ENCODE peak calls at places on chromosomes 2 and 18, in six cellular contexts. T, O, H, V, W and C are unnamed samples.

GRCh38 chr2:128506534-128506933 is 187.9 kb upstream of the HS6ST1 start:
- DNase-seq in T (no peak), O (no peak), H (no peak), V (no peak), W (no peak), C (no peak)

GRCh38 chr2:105627530-105627929 is 117.2 kb upstream of the NCK2 start:
- DNase-seq in T (no peak), O (no peak), H (no peak), V (no peak), W (no peak), C (peak)

GRCh38 chr2:200467806-200468686 is 41.8 kb downstream of the KCTD18 start:
- DNase-seq in T (no peak), O (no peak), H (no peak), V (no peak), W (no peak), C (no peak)

GRCh38 chr2:74205586-74205985 is 7.2 kb downstream of the MTHFD2 start:
- DNase-seq in T (peak), O (no peak), H (no peak), V (peak), W (no peak), C (peak)

GRCh38 chr2:149271575-149271974 is 58.8 kb upstream of the LYPD6 start:
- DNase-seq in T (no peak), O (no peak), H (no peak), V (no peak), W (no peak), C (no peak)

GRCh38 chr2:46073540-46074018 is 223.6 kb upstream of the EPAS1 start:
- DNase-seq in T (no peak), O (no peak), H (no peak), V (no peak), W (no peak), C (no peak)

GRCh38 chr2:217164008-217164407 is 304.1 kb upstream of the TNP1 start:
- DNase-seq in T (no peak), O (peak), H (no peak), V (no peak), W (no peak), C (no peak)

GRCh38 chr18:27057459-27058302 is 127.4 kb downstream of the CHST9 start:
- DNase-seq in T (no peak), O (peak), H (peak), V (no peak), W (no peak), C (no peak)

GRCh38 chr2:218019411-218020060 is 16.7 kb upstream of the TNS1 start:
- DNase-seq in T (no peak), O (no peak), H (no peak), V (no peak), W (no peak), C (no peak)

GRCh38 chr2:233935426-233935825 is 18.3 kb downstream of the TRPM8 start:
- DNase-seq in T (no peak), O (no peak), H (no peak), V (no peak), W (no peak), C (no peak)

GRCh38 chr2:109654316-109655050 is 40.3 kb downstream of the SOWAHC start:
- DNase-seq in T (no peak), O (no peak), H (no peak), V (no peak), W (no peak), C (no peak)

GRCh38 chr2:196758474-196759377 is 40.8 kb downstream of the GTF3C3 start:
- DNase-seq in T (no peak), O (no peak), H (no peak), V (no peak), W (no peak), C (no peak)

GRCh38 chr2:44169155-44169898 is 652 bp downstream of the PPM1B start:
- DNase-seq in T (peak), O (no peak), H (peak), V (peak), W (peak), C (no peak)

GRCh38 chr2:239805043-239805329 is 220.2 kb downstream of the NDUFA10 start:
- DNase-seq in T (peak), O (no peak), H (peak), V (peak), W (no peak), C (no peak)

GRCh38 chr18:59994357-59994756 is 94.6 kb downstream of the PMAIP1 start:
- DNase-seq in T (no peak), O (no peak), H (no peak), V (no peak), W (no peak), C (no peak)

GRCh38 chr18:49899647-49900330 is 86.5 kb upstream of the ACAA2 start:
- DNase-seq in T (no peak), O (no peak), H (no peak), V (peak), W (no peak), C (no peak)

GRCh38 chr2:217801115-217801531 is 201.7 kb downstream of the TNS1 start:
- DNase-seq in T (no peak), O (peak), H (peak), V (no peak), W (no peak), C (no peak)

GRCh38 chr2:66839551-66840320 is 404.8 kb downstream of the MEIS1 start:
- DNase-seq in T (no peak), O (no peak), H (no peak), V (peak), W (no peak), C (no peak)

GRCh38 chr2:172968061-172968469 is 107.6 kb upstream of the MAP3K20 start:
- DNase-seq in T (peak), O (peak), H (peak), V (peak), W (no peak), C (no peak)

GRCh38 chr2:239927424-239927981 is 97.6 kb downstream of the NDUFA10 start:
- DNase-seq in T (peak), O (peak), H (peak), V (no peak), W (no peak), C (peak)

GRCh38 chr2:2577366-2577765 is 246.3 kb upstream of the MYT1L start:
- DNase-seq in T (peak), O (no peak), H (no peak), V (peak), W (no peak), C (no peak)

GRCh38 chr2:45242161-45242741 is 233.0 kb upstream of the SIX2 start:
- DNase-seq in T (no peak), O (no peak), H (no peak), V (peak), W (no peak), C (peak)

GRCh38 chr2:238939521-238940403 is 91.9 kb downstream of the TWIST2 start:
- DNase-seq in T (no peak), O (peak), H (no peak), V (no peak), W (no peak), C (peak)

GRCh38 chr2:77054938-77055337 is 467.2 kb downstream of the LRRTM4 start:
- DNase-seq in T (no peak), O (no peak), H (no peak), V (no peak), W (no peak), C (no peak)

GRCh38 chr18:40037386-40037785 is 1917.6 kb upstream of the PIK3C3 start:
- DNase-seq in T (no peak), O (no peak), H (no peak), V (no peak), W (no peak), C (no peak)

GRCh38 chr2:26727641-26728561 is 35.4 kb downstream of the KCNK3 start:
- DNase-seq in T (no peak), O (no peak), H (no peak), V (no peak), W (no peak), C (no peak)

GRCh38 chr2:240434728-240435456 is 571 bp upstream of the GPC1 start:
- DNase-seq in T (peak), O (peak), H (peak), V (peak), W (peak), C (peak)

GRCh38 chr2:118940486-118941120 is 1.4 kb upstream of the MARCO start:
- DNase-seq in T (no peak), O (no peak), H (no peak), V (no peak), W (no peak), C (peak)

DNA sequence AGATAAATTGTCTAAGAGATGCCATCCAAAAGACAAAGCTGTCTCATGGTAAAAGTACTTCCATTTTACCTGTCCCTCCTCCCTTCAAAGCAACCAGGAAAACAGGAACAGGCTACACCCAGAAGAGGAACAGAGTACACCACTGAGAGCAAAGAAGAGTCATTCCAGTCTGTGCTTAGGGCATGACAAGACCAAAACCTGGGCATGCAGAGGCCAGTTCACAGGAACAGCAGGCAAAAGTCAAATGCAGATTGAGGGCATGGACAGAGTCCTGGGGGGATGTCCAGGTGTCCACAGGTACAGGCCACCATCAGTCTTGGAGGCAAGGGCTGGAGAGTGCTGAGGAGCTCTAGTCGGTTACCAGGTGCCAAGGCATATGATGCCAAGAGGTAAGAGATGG is 23.7 kb downstream of the PLEK start:
- DNase-seq in T (no peak), O (no peak), H (no peak), V (no peak), W (no peak), C (no peak)
- TF ChIP-seq POLR2A in T (no peak), O (no peak), H (no peak), V (no peak), W (no peak), C (no peak)

GRCh38 chr2:207112397-207112796 is 53.4 kb downstream of the KLF7 start:
- DNase-seq in T (no peak), O (no peak), H (no peak), V (no peak), W (no peak), C (no peak)

GRCh38 chr2:207113403-207113802 is 52.3 kb downstream of the KLF7 start:
- DNase-seq in T (no peak), O (no peak), H (no peak), V (no peak), W (no peak), C (no peak)

GRCh38 chr2:207119048-207119447 is 46.7 kb downstream of the KLF7 start:
- DNase-seq in T (no peak), O (no peak), H (no peak), V (no peak), W (no peak), C (no peak)

GRCh38 chr2:207117668-207118067 is 48.1 kb downstream of the KLF7 start:
- DNase-seq in T (no peak), O (no peak), H (no peak), V (no peak), W (no peak), C (no peak)

DNA sequence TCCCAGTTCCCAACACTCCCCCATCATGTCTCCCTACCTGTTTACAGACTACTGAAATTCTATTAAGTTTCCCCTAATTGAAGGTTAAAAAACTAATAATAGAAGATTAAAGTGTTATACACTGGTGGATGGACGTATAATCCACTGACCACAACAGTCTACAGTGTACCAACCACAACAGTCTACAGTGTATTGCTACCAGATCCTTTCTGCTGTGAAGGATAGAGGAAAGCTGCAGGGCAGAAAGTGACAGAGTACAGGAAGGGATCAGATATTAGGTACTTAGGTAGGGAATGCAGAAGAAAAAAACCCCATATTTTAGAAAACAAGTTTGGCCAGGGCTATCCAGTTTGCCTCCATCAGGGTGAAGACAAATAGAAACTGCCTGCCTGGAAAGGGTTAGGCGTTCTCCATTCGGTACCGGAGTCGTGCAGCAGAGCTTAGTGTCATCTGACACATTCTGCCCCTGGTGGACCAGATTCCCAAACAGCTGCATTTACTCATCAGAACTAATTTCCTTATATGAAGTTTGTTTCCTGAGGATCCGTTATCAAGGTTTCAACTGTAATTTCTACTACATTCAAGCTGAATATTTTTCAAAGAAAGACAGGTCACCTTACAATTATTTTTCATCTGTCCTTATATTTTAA is 49.9 kb downstream of the KLF7 start:
- DNase-seq in T (no peak), O (peak), H (no peak), V (no peak), W (no peak), C (no peak)
- TF ChIP-seq CTCF in T (no peak), O (no peak), H (no peak), V (no peak), W (no peak), C (no peak)

GRCh38 chr2:42171396-42171971 is 2.3 kb downstream of the EML4 start:
- DNase-seq in T (no peak), O (no peak), H (no peak), V (no peak), W (no peak), C (no peak)
- H3K4me3 ChIP-seq in T (peak), O (no peak), H (peak), V (no peak), W (peak), C (no peak)

GRCh38 chr2:230924092-230924469 is 961 bp downstream of the GPR55 start:
- DNase-seq in T (no peak), O (no peak), H (no peak), V (no peak), W (no peak), C (peak)
- TF ChIP-seq POLR2A in T (no peak), O (no peak), H (no peak), V (no peak), W (no peak), C (no peak)

DNA sequence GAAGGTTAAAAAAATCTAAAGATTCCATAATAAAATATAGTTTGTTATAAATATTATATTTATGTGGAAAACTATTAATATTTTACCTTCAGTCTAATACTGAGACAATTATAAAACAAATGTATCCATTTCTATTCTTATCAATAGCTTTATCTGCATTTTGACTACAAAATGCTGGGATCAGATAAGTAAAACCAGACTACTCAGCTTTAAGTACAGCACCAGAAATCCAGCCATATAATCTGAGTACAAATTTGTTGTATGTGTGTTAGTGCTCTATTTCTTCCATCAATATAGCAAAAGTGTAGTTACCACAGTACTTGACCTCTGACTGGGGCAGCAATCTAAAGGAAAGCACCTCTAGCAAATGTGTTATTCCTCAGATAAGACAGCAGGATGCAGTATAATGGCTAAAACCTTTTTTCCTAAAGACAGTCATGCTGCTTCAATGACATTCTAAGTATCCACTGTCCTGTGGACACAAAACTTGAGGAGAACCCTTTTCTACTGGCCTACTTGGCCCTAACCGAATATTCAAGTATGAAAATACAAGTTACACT is 68.1 kb downstream of the OLA1 start:
- DNase-seq in T (no peak), O (no peak), H (no peak), V (no peak), W (no peak), C (no peak)
- TF ChIP-seq CTCF in T (no peak), O (no peak), H (no peak), V (no peak), W (no peak), C (no peak)

DNA sequence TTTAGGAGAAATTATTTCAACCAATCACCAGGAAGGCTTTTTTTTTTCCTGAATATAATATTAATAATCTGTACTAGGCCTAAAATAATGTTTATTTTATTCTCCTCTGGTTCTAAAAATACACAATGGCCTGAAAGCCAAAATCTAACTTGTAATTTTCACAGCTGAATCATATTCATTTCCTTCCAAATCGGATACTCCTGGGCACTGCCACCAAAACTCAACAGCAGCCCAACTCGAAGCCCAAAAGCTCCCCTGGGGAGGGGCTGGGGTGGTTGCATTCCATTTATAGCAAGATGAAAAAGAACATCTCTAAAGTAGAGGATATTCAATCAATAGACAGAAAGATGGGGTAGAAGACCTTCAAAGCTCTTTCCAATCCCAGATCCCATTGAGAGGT is 100.5 kb upstream of the SETBP1 start:
- DNase-seq in T (no peak), O (no peak), H (no peak), V (no peak), W (no peak), C (no peak)
- H3K4me3 ChIP-seq in T (no peak), O (no peak), H (no peak), V (no peak), W (no peak), C (no peak)

GRCh38 chr18:74241970-74242369 is 49.8 kb downstream of the CYB5A start:
- DNase-seq in T (no peak), O (no peak), H (no peak), V (no peak), W (no peak), C (no peak)

GRCh38 chr18:74242451-74243096 is 49.2 kb downstream of the CYB5A start:
- DNase-seq in T (no peak), O (no peak), H (peak), V (peak), W (no peak), C (no peak)

GRCh38 chr18:74244554-74244953 is 47.2 kb downstream of the CYB5A start:
- DNase-seq in T (no peak), O (no peak), H (no peak), V (no peak), W (no peak), C (no peak)

GRCh38 chr18:74241426-74241825 is 50.3 kb downstream of the CYB5A start:
- DNase-seq in T (no peak), O (no peak), H (no peak), V (no peak), W (no peak), C (no peak)

GRCh38 chr18:74243127-74243526 is 48.6 kb downstream of the CYB5A start:
- DNase-seq in T (no peak), O (no peak), H (no peak), V (no peak), W (no peak), C (no peak)
- TF ChIP-seq POLR2A in T (no peak), O (no peak), H (no peak), V (no peak), W (no peak), C (no peak)

DNA sequence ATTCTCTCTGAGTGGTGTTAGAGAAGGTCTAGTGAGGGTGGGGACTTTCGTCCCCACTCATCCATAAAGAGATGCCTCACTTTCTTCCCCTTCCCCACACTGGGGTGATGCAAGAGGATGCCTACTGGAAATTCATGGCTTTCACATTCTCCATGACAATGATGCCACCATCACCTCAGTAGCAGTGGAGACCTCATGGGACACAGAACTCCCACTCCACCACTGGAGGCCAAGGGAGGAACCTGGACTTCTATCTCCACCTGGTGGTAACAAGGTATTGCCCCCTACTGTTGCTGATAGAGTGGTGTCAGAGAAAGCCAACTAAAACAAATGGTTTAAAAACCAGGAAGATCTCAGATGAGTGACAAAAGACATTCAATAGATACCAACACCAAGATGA is 110.9 kb downstream of the INHBB start:
- DNase-seq in T (no peak), O (no peak), H (no peak), V (no peak), W (no peak), C (no peak)
- TF ChIP-seq CTCF in T (no peak), O (no peak), H (peak), V (peak), W (no peak), C (no peak)

DNA sequence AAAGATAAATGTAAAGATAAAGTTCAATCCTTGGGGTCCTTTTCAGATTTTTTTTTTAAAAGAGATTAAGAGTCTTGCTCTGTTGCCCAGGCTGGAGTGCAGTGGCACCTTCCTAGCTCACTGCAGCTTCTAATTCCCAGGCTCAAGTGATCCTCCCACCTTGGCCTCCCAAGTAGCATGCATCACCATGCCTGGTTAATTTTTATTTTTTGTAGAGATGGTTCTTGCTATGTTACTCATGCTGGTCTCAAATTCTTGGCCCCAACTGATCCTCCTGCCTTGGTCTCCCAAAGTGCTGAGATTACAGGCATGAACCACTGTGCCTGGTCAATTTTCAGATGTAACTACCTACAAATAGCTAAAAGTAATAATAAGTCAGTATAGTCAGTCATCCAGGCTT is 21.1 kb downstream of the NFE2L2 start:
- DNase-seq in T (no peak), O (no peak), H (no peak), V (no peak), W (no peak), C (no peak)
- H3K4me3 ChIP-seq in T (no peak), O (no peak), H (no peak), V (no peak), W (no peak), C (no peak)

GRCh38 chr2:219243291-219243761 is 1.9 kb downstream of the GLB1L start:
- DNase-seq in T (no peak), O (peak), H (peak), V (no peak), W (no peak), C (no peak)
- TF ChIP-seq POLR2A in T (no peak), O (no peak), H (no peak), V (no peak), W (no peak), C (no peak)